ENCODE peak calls at places on chromosomes 7 and 10, in six cellular contexts. N is tibial nerve, S is testis, J is endothelial cell of umbilical vein, A is body of pancreas, I is lower leg skin. Z is an unnamed sample.

GRCh38 chr7:45897042-45897690 is 8.9 kb downstream of the IGFBP1 start:
- DNase-seq in J (no peak), I (no peak), A (no peak), N (no peak), S (no peak), Z (no peak)

GRCh38 chr7:157035302-157035701 is 24.8 kb upstream of the MNX1 start:
- DNase-seq in N (no peak), J (no peak), A (no peak), I (peak), S (no peak), Z (no peak)

GRCh38 chr10:69840773-69841172 is 39.1 kb downstream of the COL13A1 start:
- DNase-seq in S (no peak), I (no peak), N (no peak), A (no peak), J (no peak), Z (no peak)

GRCh38 chr10:24305551-24306506 is 96.9 kb downstream of the KIAA1217 start:
- DNase-seq in A (no peak), N (no peak), S (no peak), I (no peak), J (no peak), Z (no peak)

GRCh38 chr7:32957326-32958045 is at the start of gene FKBP9:
- DNase-seq in N (peak), S (peak), I (peak), A (peak), J (peak), Z (peak)

GRCh38 chr10:89518876-89519842 is 16.2 kb downstream of the SLC16A12 start:
- DNase-seq in J (no peak), A (no peak), I (peak), N (peak), S (peak), Z (no peak)

GRCh38 chr10:66837990-66838389 is 87.8 kb upstream of the LRRTM3 start:
- DNase-seq in I (no peak), A (no peak), J (no peak), S (no peak), N (no peak), Z (no peak)

GRCh38 chr7:146773506-146773905 is 656.9 kb downstream of the CNTNAP2 start:
- DNase-seq in N (no peak), A (no peak), I (no peak), S (no peak), J (no peak), Z (no peak)

GRCh38 chr10:16612148-16612742 is 90.6 kb upstream of the C1QL3 start:
- DNase-seq in S (no peak), A (no peak), J (peak), N (no peak), I (no peak), Z (peak)

GRCh38 chr10:69965919-69966662 is 86.6 kb upstream of the MACROH2A2 start:
- DNase-seq in N (no peak), J (no peak), S (peak), A (no peak), I (no peak), Z (no peak)

GRCh38 chr7:4247106-4247876 is 434.8 kb upstream of the FOXK1 start:
- DNase-seq in A (peak), N (no peak), J (no peak), I (peak), S (no peak), Z (no peak)

GRCh38 chr10:53597835-53598251 is 825.3 kb upstream of the MBL2 start:
- DNase-seq in I (no peak), A (no peak), S (no peak), J (no peak), N (no peak), Z (no peak)

GRCh38 chr10:60266513-60266912 is 123.2 kb downstream of the ANK3 start:
- DNase-seq in I (no peak), S (no peak), J (no peak), N (no peak), A (no peak), Z (no peak)

GRCh38 chr10:4704034-4704545 is 121.9 kb upstream of the AKR1E2 start:
- DNase-seq in A (no peak), I (no peak), J (peak), N (no peak), S (no peak), Z (no peak)

GRCh38 chr7:95672434-95672833 is 76.1 kb upstream of the PDK4 start:
- DNase-seq in N (no peak), S (no peak), I (no peak), J (no peak), A (no peak), Z (no peak)

GRCh38 chr10:6218692-6219493 is 16.2 kb downstream of the PFKFB3 start:
- DNase-seq in N (no peak), S (no peak), I (no peak), J (no peak), A (no peak), Z (no peak)

GRCh38 chr10:11165591-11166543 is 148.2 kb downstream of the CELF2 start:
- DNase-seq in A (peak), J (peak), S (peak), N (peak), I (peak), Z (peak)

GRCh38 chr7:31687024-31687423 is at the start of gene PPP1R17:
- DNase-seq in A (peak), J (no peak), S (peak), I (no peak), N (no peak), Z (no peak)

GRCh38 chr10:70053896-70054641 is 1.4 kb downstream of the MACROH2A2 start:
- DNase-seq in I (no peak), J (no peak), A (peak), N (no peak), S (peak), Z (no peak)

GRCh38 chr7:97499204-97499603 is 232.7 kb upstream of the TAC1 start:
- DNase-seq in I (no peak), A (peak), J (no peak), N (no peak), S (peak), Z (peak)

GRCh38 chr7:73732397-73732796 is 6.2 kb downstream of the ABHD11 start:
- DNase-seq in I (no peak), N (no peak), A (no peak), J (no peak), S (no peak), Z (no peak)

GRCh38 chr10:113524120-113524519 is 28.7 kb upstream of the HABP2 start:
- DNase-seq in N (no peak), A (peak), I (peak), S (no peak), J (no peak), Z (no peak)

GRCh38 chr10:130171196-130171595 is 35.0 kb downstream of the GLRX3 start:
- DNase-seq in J (no peak), N (no peak), S (no peak), A (no peak), I (no peak), Z (no peak)

GRCh38 chr10:16942361-16943078 is 125.3 kb upstream of the RSU1 start:
- DNase-seq in S (no peak), I (no peak), N (no peak), A (no peak), J (no peak), Z (no peak)

GRCh38 chr10:122475130-122475529 is 13.8 kb downstream of the HTRA1 start:
- DNase-seq in N (no peak), A (peak), S (peak), J (peak), I (peak), Z (no peak)

GRCh38 chr7:127619681-127620405 is 1.9 kb upstream of the PAX4 start:
- DNase-seq in J (no peak), I (no peak), A (peak), S (no peak), N (no peak), Z (no peak)

GRCh38 chr10:45040921-45041320 is 40.2 kb downstream of the ZNF22 start:
- DNase-seq in J (peak), S (no peak), I (no peak), A (no peak), N (no peak), Z (no peak)

GRCh38 chr7:28126047-28127041 is 54.3 kb downstream of the JAZF1 start:
- DNase-seq in A (no peak), J (peak), I (no peak), N (peak), S (peak), Z (peak)

GRCh38 chr10:95447733-95448132 is 113.4 kb downstream of the SORBS1 start:
- DNase-seq in A (no peak), I (no peak), J (peak), N (peak), S (peak), Z (no peak)

GRCh38 chr7:55050286-55050685 is 31.5 kb downstream of the EGFR start:
- DNase-seq in J (no peak), S (no peak), A (no peak), N (no peak), I (no peak), Z (no peak)

GRCh38 chr10:90075995-90076394 is 374.6 kb downstream of the KIF20B start:
- DNase-seq in J (no peak), S (no peak), N (no peak), I (no peak), A (no peak), Z (no peak)

GRCh38 chr10:132464256-132465192 is 67.5 kb downstream of the PWWP2B start:
- DNase-seq in J (no peak), I (peak), A (peak), S (peak), N (peak), Z (no peak)

GRCh38 chr7:50594734-50595537 is 29.7 kb upstream of the DDC start:
- DNase-seq in N (no peak), I (no peak), A (no peak), J (no peak), S (no peak), Z (no peak)

GRCh38 chr10:76647276-76647675 is 990.3 kb downstream of the KCNMA1 start:
- DNase-seq in A (no peak), J (no peak), I (no peak), N (no peak), S (no peak), Z (no peak)

GRCh38 chr7:22193361-22194016 is 163.5 kb downstream of the RAPGEF5 start:
- DNase-seq in A (peak), I (no peak), S (peak), J (no peak), N (peak), Z (no peak)

GRCh38 chr10:100020161-100020882 is 10.6 kb upstream of the DNMBP start:
- DNase-seq in A (no peak), I (peak), S (no peak), J (no peak), N (no peak), Z (no peak)

GRCh38 chr7:17444151-17444550 is 145.7 kb downstream of the AHR start:
- DNase-seq in N (no peak), J (peak), S (no peak), A (no peak), I (no peak), Z (no peak)

GRCh38 chr7:82164813-82165212 is 278.8 kb downstream of the CACNA2D1 start:
- DNase-seq in N (peak), J (peak), S (peak), I (no peak), A (no peak), Z (peak)

GRCh38 chr7:82166666-82167065 is 276.9 kb downstream of the CACNA2D1 start:
- DNase-seq in J (no peak), I (no peak), A (no peak), S (no peak), N (no peak), Z (no peak)

GRCh38 chr7:82163586-82163985 is 280.0 kb downstream of the CACNA2D1 start:
- DNase-seq in J (no peak), S (no peak), N (no peak), I (no peak), A (no peak), Z (no peak)

GRCh38 chr7:82167568-82168314 is 275.8 kb downstream of the CACNA2D1 start:
- DNase-seq in A (no peak), N (no peak), I (no peak), J (no peak), S (no peak), Z (no peak)

DNA sequence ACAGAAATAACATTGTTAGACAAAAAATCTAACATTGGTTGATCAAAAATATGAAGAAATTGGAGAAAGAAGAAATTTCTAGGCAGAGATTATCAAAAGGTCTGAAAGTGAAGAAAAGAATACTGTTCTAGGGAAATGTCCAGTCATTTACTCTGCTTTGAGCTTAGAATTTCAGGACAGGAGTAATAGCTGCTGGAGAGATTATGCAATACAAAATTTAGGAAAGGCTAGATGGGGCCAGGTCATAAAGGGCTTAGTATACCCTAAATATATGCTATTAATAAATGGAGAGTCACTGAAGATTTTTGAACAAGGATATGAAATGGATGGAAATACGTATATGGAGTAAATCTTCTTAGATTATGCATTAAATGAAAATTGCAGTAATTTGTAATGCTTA is 279.2 kb downstream of the CACNA2D1 start:
- DNase-seq in A (no peak), N (no peak), I (no peak), S (no peak), J (no peak), Z (no peak)
- TF ChIP-seq POLR2A in A (no peak), N (no peak), I (no peak), S (no peak), J (no peak), Z (no peak)

GRCh38 chr10:73106301-73106700 is 4.0 kb upstream of the NUDT13 start:
- DNase-seq in A (no peak), S (no peak), J (no peak), N (no peak), I (no peak), Z (no peak)

GRCh38 chr10:73116017-73116416 is 5.8 kb downstream of the NUDT13 start:
- DNase-seq in N (no peak), I (no peak), J (no peak), A (no peak), S (no peak), Z (no peak)

GRCh38 chr10:73113543-73113942 is 3.3 kb downstream of the NUDT13 start:
- DNase-seq in I (no peak), J (no peak), S (no peak), N (no peak), A (no peak), Z (no peak)

GRCh38 chr10:73110345-73110849 is at the start of gene NUDT13:
- DNase-seq in N (peak), J (peak), A (peak), I (peak), S (peak), Z (peak)
- TF ChIP-seq POLR2A in N (peak), J (peak), A (peak), I (no peak), S (no peak), Z (no peak)

DNA sequence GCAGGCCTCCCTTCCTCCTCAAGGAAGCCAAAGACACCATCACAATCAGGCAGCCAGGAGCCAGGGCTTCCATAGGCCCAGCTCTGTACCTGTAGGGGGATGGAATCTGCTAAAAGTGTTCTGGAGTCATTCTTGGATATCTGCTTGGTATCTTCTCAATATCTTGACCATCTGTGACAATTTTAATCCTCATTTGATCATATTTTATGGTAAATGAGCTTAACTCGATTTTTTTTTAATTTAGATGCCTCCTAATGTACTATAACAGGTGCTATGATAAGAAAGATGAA is 3.2 kb downstream of the ST7 start:
- DNase-seq in N (no peak), I (no peak), J (no peak), A (no peak), S (no peak), Z (no peak)
- TF ChIP-seq POLR2A in N (no peak), I (no peak), J (no peak), A (no peak), S (no peak), Z (no peak)

GRCh38 chr10:124094419-124094785 is 1.0 kb upstream of the CHST15 start:
- DNase-seq in J (no peak), I (no peak), N (no peak), S (peak), A (no peak), Z (no peak)

GRCh38 chr10:124092270-124093075 is 925 bp downstream of the CHST15 start:
- DNase-seq in N (peak), S (peak), A (peak), J (peak), I (peak), Z (no peak)

GRCh38 chr10:124091646-124092269 is 1.6 kb downstream of the CHST15 start:
- DNase-seq in A (peak), S (peak), J (peak), I (peak), N (no peak), Z (no peak)

GRCh38 chr10:124095096-124095495 is 1.7 kb upstream of the CHST15 start:
- DNase-seq in J (peak), N (no peak), I (no peak), A (peak), S (no peak), Z (no peak)

GRCh38 chr10:124093076-124093773 is at the start of gene CHST15:
- DNase-seq in A (peak), J (peak), S (peak), N (no peak), I (peak), Z (no peak)
- TF ChIP-seq POLR2A in A (peak), J (no peak), S (no peak), N (peak), I (no peak), Z (no peak)

GRCh38 chr7:150738092-150739044 is 1.1 kb downstream of the GIMAP5 start:
- DNase-seq in S (no peak), N (no peak), I (no peak), A (no peak), J (peak), Z (no peak)

GRCh38 chr7:150739045-150739432 is 1.8 kb downstream of the GIMAP5 start:
- DNase-seq in N (no peak), J (no peak), I (no peak), S (no peak), A (peak), Z (no peak)

GRCh38 chr7:150735596-150736358 is 1.4 kb upstream of the GIMAP5 start:
- DNase-seq in N (no peak), S (no peak), A (no peak), J (no peak), I (no peak), Z (no peak)

GRCh38 chr7:150736864-150737263 is 354 bp upstream of the GIMAP5 start:
- DNase-seq in A (no peak), S (no peak), J (no peak), N (no peak), I (no peak), Z (no peak)

DNA sequence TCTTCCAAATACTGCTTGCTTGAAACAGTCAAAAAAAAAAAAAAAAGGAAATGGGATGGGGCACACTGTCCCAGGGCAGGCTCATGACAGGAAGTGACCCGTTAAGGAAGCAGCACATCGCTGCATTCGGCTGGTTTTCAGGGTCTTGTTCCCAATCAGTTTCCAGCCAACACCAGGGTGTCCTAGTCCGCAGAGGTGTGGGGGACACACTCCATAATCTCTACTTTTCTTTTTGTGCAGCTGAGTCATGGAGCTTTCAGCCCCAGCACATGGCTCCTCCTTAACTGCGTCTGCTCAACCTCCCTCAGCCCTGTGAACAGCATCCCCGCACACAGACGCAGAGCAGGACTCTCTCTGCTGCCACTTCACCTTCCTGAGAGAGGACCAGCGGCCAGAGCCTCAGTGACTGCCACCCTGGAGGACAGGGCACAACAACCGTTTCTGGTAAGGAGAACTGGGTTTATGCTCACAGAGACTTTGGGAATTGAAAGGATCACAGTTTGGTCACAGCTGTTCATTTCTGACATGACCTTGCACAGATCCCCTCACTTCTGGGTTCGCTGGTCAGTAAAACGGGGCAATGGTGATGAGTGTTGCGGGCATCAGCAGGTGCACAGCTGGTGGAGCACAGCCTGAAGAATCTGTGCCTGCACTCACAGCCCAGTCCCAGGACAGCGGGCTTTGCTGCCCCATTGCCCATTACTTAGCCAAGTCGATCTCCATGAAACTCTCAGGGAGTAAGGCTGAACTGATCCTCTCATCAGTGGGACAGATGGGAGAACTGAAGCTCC is at the start of gene GIMAP5:
- DNase-seq in I (no peak), N (no peak), J (peak), S (no peak), A (no peak), Z (no peak)
- TF ChIP-seq POLR2A in I (no peak), N (no peak), J (no peak), S (no peak), A (peak), Z (no peak)

GRCh38 chr10:87659571-87660483 is at the start of gene PAPSS2:
- DNase-seq in N (peak), A (peak), J (peak), S (peak), I (peak), Z (peak)
- TF ChIP-seq POLR2A in N (peak), A (peak), J (peak), S (no peak), I (no peak), Z (no peak)

GRCh38 chr7:139698879-139699278 is 78.9 kb downstream of the HIPK2 start:
- DNase-seq in J (no peak), S (no peak), N (no peak), A (no peak), I (no peak), Z (no peak)
- TF ChIP-seq POLR2A in J (no peak), S (no peak), N (no peak), A (no peak), I (no peak), Z (no peak)

Z was measured in erythroblast.